ENCODE peak calls at places on chromosomes 7 and 10, in ten cellular contexts. T, V, R, F, A, P, J, I, S and E are unnamed samples.

GRCh38 chr10:29522038-29522855 is 112.5 kb downstream of the SVIL start:
- DNase-seq in A (no peak), I (peak; percentile 28), R (peak; percentile 22), F (no peak), J (no peak), P (no peak), S (no peak), T (no peak), V (no peak), E (no peak)

GRCh38 chr10:121572857-121573540 is 25.2 kb downstream of the FGFR2 start:
- DNase-seq in I (no peak), F (no peak), J (no peak), A (no peak), R (no peak), S (no peak), P (no peak), T (no peak), V (no peak), E (no peak)

GRCh38 chr7:25495342-25495855 is 267.1 kb upstream of the NPVF start:
- DNase-seq in P (no peak), J (no peak), A (no peak), R (no peak), V (no peak), F (no peak), T (peak; percentile 17), S (no peak), I (no peak), E (peak; percentile 95)

GRCh38 chr10:82888809-82889455 is 1013.9 kb downstream of the NRG3 start:
- DNase-seq in J (no peak), A (peak; percentile 85), R (no peak), V (no peak), I (no peak), S (no peak), P (no peak), F (no peak), T (no peak), E (no peak)

GRCh38 chr10:5291501-5292195 is 73.1 kb upstream of the UCN3 start:
- DNase-seq in V (no peak), A (no peak), P (no peak), F (peak; percentile 89), J (peak; percentile 78), S (no peak), I (peak; percentile 68), R (peak; percentile 38), T (peak; percentile 52), E (peak; percentile 58)

GRCh38 chr7:17939111-17939669 is 1.1 kb downstream of the SNX13 start:
- DNase-seq in A (no peak), T (no peak), S (no peak), F (peak; percentile 37), R (no peak), J (no peak), P (no peak), I (peak; percentile 45), V (no peak), E (peak; percentile 20)

GRCh38 chr10:30000802-30001571 is 58.4 kb downstream of the JCAD start:
- DNase-seq in S (no peak), R (peak; percentile 90), P (no peak), T (no peak), F (no peak), J (no peak), A (no peak), V (no peak), I (peak; percentile 98), E (no peak)

GRCh38 chr7:143394068-143394467 is 12.9 kb downstream of the ZYX start:
- DNase-seq in R (no peak), J (no peak), I (no peak), A (no peak), V (no peak), T (no peak), S (no peak), F (no peak), P (no peak), E (no peak)

GRCh38 chr10:74835963-74836362 is 9.6 kb downstream of the KAT6B start:
- DNase-seq in R (no peak), I (no peak), S (no peak), T (no peak), J (no peak), P (no peak), F (no peak), A (no peak), V (no peak), E (no peak)

GRCh38 chr7:151468214-151469023 is 28.5 kb upstream of the CRYGN start:
- DNase-seq in S (no peak), I (no peak), J (no peak), R (no peak), T (no peak), P (no peak), A (no peak), V (no peak), F (no peak), E (no peak)

GRCh38 chr10:13769926-13770325 is 183.2 kb downstream of the PRPF18 start:
- DNase-seq in T (no peak), F (peak; percentile 98), S (no peak), A (no peak), V (no peak), J (no peak), R (no peak), P (no peak), I (peak; percentile 67), E (no peak)

GRCh38 chr7:100642534-100642907 is 1.2 kb upstream of the TFR2 start:
- DNase-seq in I (no peak), S (no peak), P (no peak), F (no peak), T (no peak), R (no peak), V (no peak), A (peak; percentile 90), J (no peak), E (peak; percentile 98)

GRCh38 chr7:84191842-84192241 is 2.7 kb downstream of the SEMA3A start:
- DNase-seq in A (no peak), I (peak; percentile 68), P (no peak), T (no peak), R (no peak), F (no peak), V (no peak), J (no peak), S (no peak), E (no peak)

GRCh38 chr7:70165477-70166170 is 567.3 kb downstream of the AUTS2 start:
- DNase-seq in V (no peak), P (no peak), J (no peak), R (no peak), S (no peak), A (no peak), T (no peak), F (no peak), I (no peak), E (no peak)

GRCh38 chr7:142808802-142809583 is 38.2 kb downstream of the PRSS2 start:
- DNase-seq in P (no peak), J (peak; percentile 60), T (no peak), I (peak; percentile 86), R (peak; percentile 42), S (peak; percentile 59), F (no peak), A (no peak), V (peak; percentile 89), E (peak; percentile 77)

GRCh38 chr7:130923930-130924329 is 189.9 kb upstream of the KLF14 start:
- DNase-seq in V (no peak), J (no peak), A (no peak), S (no peak), T (no peak), P (no peak), I (no peak), F (no peak), R (no peak), E (no peak)

GRCh38 chr7:130920122-130920521 is 186.1 kb upstream of the KLF14 start:
- DNase-seq in T (no peak), R (no peak), S (no peak), J (no peak), I (no peak), P (no peak), V (no peak), A (no peak), F (no peak), E (no peak)

GRCh38 chr7:130922206-130923112 is 188.5 kb upstream of the KLF14 start:
- DNase-seq in I (peak; percentile 58), F (no peak), R (no peak), P (no peak), A (no peak), J (no peak), T (no peak), S (no peak), V (no peak), E (no peak)

GRCh38 chr7:130919316-130920103 is 185.5 kb upstream of the KLF14 start:
- DNase-seq in V (no peak), R (no peak), T (no peak), A (no peak), F (no peak), J (no peak), I (no peak), S (no peak), P (no peak), E (no peak)

GRCh38 chr7:130921391-130922180 is 187.6 kb upstream of the KLF14 start:
- DNase-seq in I (peak; percentile 97), A (peak; percentile 58), S (no peak), T (peak; percentile 49), F (no peak), J (no peak), V (no peak), R (peak; percentile 58), P (no peak), E (no peak)
- H3K27ac ChIP-seq in I (peak overlapping the region; percentile 93), A (peak overlapping the region; percentile 64), S (peak overlapping the region; percentile 81), T (peak overlapping the region; percentile 92), F (no peak overlapping the region), J (peak overlapping the region; percentile 78), V (no peak overlapping the region), R (peak overlapping the region; percentile 86), P (peak overlapping the region; percentile 78), E (no peak overlapping the region)

DNA sequence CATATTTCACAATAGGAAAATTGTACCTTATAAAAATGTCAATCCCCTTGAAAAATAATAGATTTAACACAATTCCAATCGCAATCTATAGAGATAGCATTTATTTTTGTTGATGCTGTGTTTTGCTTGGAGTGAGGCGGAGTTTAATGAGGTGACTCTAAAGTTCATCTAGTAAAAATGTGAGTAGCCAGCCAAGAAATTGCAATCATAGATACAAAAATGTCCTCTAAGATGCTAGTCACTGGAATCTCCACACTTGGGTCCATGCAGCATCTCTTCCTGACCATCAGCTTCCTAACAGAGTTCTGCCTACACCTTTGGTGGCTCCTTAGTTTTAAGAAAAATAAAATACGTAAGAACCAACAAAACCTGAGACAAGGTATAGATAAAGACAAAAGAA is 44.9 kb downstream of the GLI3 start:
- DNase-seq in R (no peak), F (no peak), J (no peak), I (no peak), P (no peak), S (no peak), A (no peak), T (no peak), V (no peak), E (no peak)
- H3K27ac ChIP-seq in R (no peak overlapping the region), F (no peak overlapping the region), J (no peak overlapping the region), I (no peak overlapping the region), P (no peak overlapping the region), S (no peak overlapping the region), A (no peak overlapping the region), T (no peak overlapping the region), V (no peak overlapping the region), E (no peak overlapping the region)

GRCh38 chr7:105688617-105689016 is 107.3 kb upstream of the EFCAB10 start:
- DNase-seq in I (no peak), J (no peak), A (no peak), T (no peak), P (no peak), F (no peak), R (no peak), V (no peak), S (no peak), E (no peak)
- H3K27ac ChIP-seq in I (no peak overlapping the region), J (no peak overlapping the region), A (peak overlapping the region; percentile 94), T (no peak overlapping the region), P (no peak overlapping the region), F (no peak overlapping the region), R (no peak overlapping the region), V (no peak overlapping the region), S (no peak overlapping the region), E (no peak overlapping the region)

GRCh38 chr7:36283711-36284130 is 105.9 kb upstream of the ANLN start:
- DNase-seq in F (no peak), J (peak; percentile 90), T (peak; percentile 57), V (no peak), I (no peak), R (peak; percentile 77), A (no peak), P (no peak), S (peak; percentile 36), E (peak; percentile 37)
- H3K27ac ChIP-seq in F (no peak overlapping the region), J (peak overlapping the region; percentile 46), T (peak overlapping the region; percentile 36), V (no peak overlapping the region), I (no peak overlapping the region), R (no peak overlapping the region), A (no peak overlapping the region), P (peak overlapping the region; percentile 2), S (no peak overlapping the region), E (no peak overlapping the region)